ENCODE peak calls at places on chromosomes 4 and X, in four cellular contexts. K is astrocyte, F is DMS79, W is G401. X is an unnamed sample.

GRCh38 chr4:78483811-78484210 is 67.8 kb upstream of the ANXA3 start:
- DNase-seq in K (no peak), F (no peak), W (no peak), X (no peak)

GRCh38 chr4:15238720-15239119 is 189.1 kb upstream of the C1QTNF7 start:
- DNase-seq in K (no peak), F (no peak), W (peak), X (no peak)

GRCh38 chrX:40748977-40749376 is 13.6 kb upstream of the MED14 start:
- DNase-seq in K (no peak), F (no peak), W (no peak), X (no peak)

GRCh38 chr4:41216294-41217019 is 2.1 kb upstream of the APBB2 start:
- DNase-seq in K (peak), F (peak), W (peak), X (peak)

GRCh38 chr4:172698256-172698655 is 470.4 kb upstream of the GALNT7 start:
- DNase-seq in K (no peak), F (no peak), W (no peak), X (no peak)

GRCh38 chr4:18722748-18723191 is 701.2 kb upstream of the LCORL start:
- DNase-seq in K (no peak), F (no peak), W (no peak), X (no peak)

GRCh38 chr4:102807345-102807744 is 20.0 kb downstream of the UBE2D3 start:
- DNase-seq in K (no peak), F (no peak), W (no peak), X (no peak)

GRCh38 chr4:57184378-57185031 is 74.3 kb upstream of the IGFBP7 start:
- DNase-seq in K (peak), F (no peak), W (no peak), X (no peak)

GRCh38 chrX:26914232-26914631 is 548.9 kb downstream of the PPP4R3C start:
- DNase-seq in K (no peak), F (no peak), W (no peak), X (no peak)

GRCh38 chr4:56213543-56213942 is 173.7 kb downstream of the AASDH start:
- DNase-seq in K (no peak), F (no peak), W (no peak), X (no peak)